ENCODE peak calls at places on chromosomes 3 and 15, in nine cellular contexts. One of them, this sample, is unnamed.

GRCh38 chr15:88036154-88036839 is 220.2 kb downstream of the NTRK3 start:
- DNase-seq in Peyer's patch: no peak
- DNase-seq in stimulated activated CD8-positive, alpha-beta memory T cell treated with anti-CD3 and anti-CD28 coated beads, Interleukin-2, amount 100 ng/mL, for 48 hours: no peak
- DNase-seq in ascending aorta: no peak
- DNase-seq in hypothalamus: no peak
- DNase-seq in gastrocnemius medialis: no peak
- DNase-seq in NCI-H345: no peak
- DNase-seq in nephron progenitor cell: no peak
- DNase-seq in neural crest cell: no peak
- DNase-seq in this sample: no peak

GRCh38 chr3:46971151-46971550 is 5.4 kb downstream of the CCDC12 start:
- DNase-seq in Peyer's patch: no peak
- DNase-seq in stimulated activated CD8-positive, alpha-beta memory T cell treated with anti-CD3 and anti-CD28 coated beads, Interleukin-2, amount 100 ng/mL, for 48 hours: no peak
- DNase-seq in ascending aorta: no peak
- DNase-seq in hypothalamus: no peak
- DNase-seq in gastrocnemius medialis: no peak
- DNase-seq in NCI-H345: no peak
- DNase-seq in nephron progenitor cell: no peak
- DNase-seq in neural crest cell: no peak
- DNase-seq in this sample: no peak

GRCh38 chr3:154642066-154642619 is 212.2 kb upstream of the GPR149 start:
- DNase-seq in Peyer's patch: no peak
- DNase-seq in stimulated activated CD8-positive, alpha-beta memory T cell treated with anti-CD3 and anti-CD28 coated beads, Interleukin-2, amount 100 ng/mL, for 48 hours: no peak
- DNase-seq in ascending aorta: no peak
- DNase-seq in hypothalamus: no peak
- DNase-seq in gastrocnemius medialis: no peak
- DNase-seq in NCI-H345: no peak
- DNase-seq in nephron progenitor cell: no peak
- DNase-seq in neural crest cell: no peak
- DNase-seq in this sample: no peak

GRCh38 chr15:100230784-100231183 is 111.0 kb downstream of the ADAMTS17 start:
- DNase-seq in Peyer's patch: no peak
- DNase-seq in stimulated activated CD8-positive, alpha-beta memory T cell treated with anti-CD3 and anti-CD28 coated beads, Interleukin-2, amount 100 ng/mL, for 48 hours: no peak
- DNase-seq in ascending aorta: no peak
- DNase-seq in hypothalamus: no peak
- DNase-seq in gastrocnemius medialis: no peak
- DNase-seq in NCI-H345: no peak
- DNase-seq in nephron progenitor cell: no peak
- DNase-seq in neural crest cell: no peak
- DNase-seq in this sample: no peak

GRCh38 chr3:112958749-112959560 is 15.9 kb downstream of the CD200R1 start:
- DNase-seq in Peyer's patch: no peak
- DNase-seq in stimulated activated CD8-positive, alpha-beta memory T cell treated with anti-CD3 and anti-CD28 coated beads, Interleukin-2, amount 100 ng/mL, for 48 hours: no peak
- DNase-seq in ascending aorta: no peak
- DNase-seq in hypothalamus: no peak
- DNase-seq in gastrocnemius medialis: no peak
- DNase-seq in NCI-H345: no peak
- DNase-seq in nephron progenitor cell: no peak
- DNase-seq in neural crest cell: no peak
- DNase-seq in this sample: no peak

GRCh38 chr3:159604151-159604581 is 384.5 kb upstream of the IL12A start:
- DNase-seq in Peyer's patch: no peak
- DNase-seq in stimulated activated CD8-positive, alpha-beta memory T cell treated with anti-CD3 and anti-CD28 coated beads, Interleukin-2, amount 100 ng/mL, for 48 hours: no peak
- DNase-seq in ascending aorta: no peak
- DNase-seq in hypothalamus: no peak
- DNase-seq in gastrocnemius medialis: no peak
- DNase-seq in NCI-H345: no peak
- DNase-seq in nephron progenitor cell: no peak
- DNase-seq in neural crest cell: no peak
- DNase-seq in this sample: no peak

GRCh38 chr3:43417133-43417532 is 130.8 kb downstream of the SNRK start:
- DNase-seq in Peyer's patch: no peak
- DNase-seq in stimulated activated CD8-positive, alpha-beta memory T cell treated with anti-CD3 and anti-CD28 coated beads, Interleukin-2, amount 100 ng/mL, for 48 hours: no peak
- DNase-seq in ascending aorta: no peak
- DNase-seq in hypothalamus: no peak
- DNase-seq in gastrocnemius medialis: no peak
- DNase-seq in NCI-H345: no peak
- DNase-seq in nephron progenitor cell: no peak
- DNase-seq in neural crest cell: no peak
- DNase-seq in this sample: no peak

GRCh38 chr3:136659253-136659652 is 92.9 kb downstream of the STAG1 start:
- DNase-seq in Peyer's patch: no peak
- DNase-seq in stimulated activated CD8-positive, alpha-beta memory T cell treated with anti-CD3 and anti-CD28 coated beads, Interleukin-2, amount 100 ng/mL, for 48 hours: no peak
- DNase-seq in ascending aorta: no peak
- DNase-seq in hypothalamus: peak
- DNase-seq in gastrocnemius medialis: no peak
- DNase-seq in NCI-H345: no peak
- DNase-seq in nephron progenitor cell: peak
- DNase-seq in neural crest cell: peak
- DNase-seq in this sample: no peak

GRCh38 chr3:171813897-171814460 is 3.7 kb upstream of the PLD1 start:
- DNase-seq in Peyer's patch: no peak
- DNase-seq in stimulated activated CD8-positive, alpha-beta memory T cell treated with anti-CD3 and anti-CD28 coated beads, Interleukin-2, amount 100 ng/mL, for 48 hours: no peak
- DNase-seq in ascending aorta: no peak
- DNase-seq in hypothalamus: no peak
- DNase-seq in gastrocnemius medialis: peak
- DNase-seq in NCI-H345: no peak
- DNase-seq in nephron progenitor cell: no peak
- DNase-seq in neural crest cell: no peak
- DNase-seq in this sample: no peak

GRCh38 chr3:32681811-32682210 is 3.2 kb upstream of the CNOT10 start:
- DNase-seq in Peyer's patch: no peak
- DNase-seq in stimulated activated CD8-positive, alpha-beta memory T cell treated with anti-CD3 and anti-CD28 coated beads, Interleukin-2, amount 100 ng/mL, for 48 hours: no peak
- DNase-seq in ascending aorta: no peak
- DNase-seq in hypothalamus: no peak
- DNase-seq in gastrocnemius medialis: no peak
- DNase-seq in NCI-H345: no peak
- DNase-seq in nephron progenitor cell: no peak
- DNase-seq in neural crest cell: no peak
- DNase-seq in this sample: no peak

GRCh38 chr3:99751649-99752048 is 66.0 kb upstream of the CMSS1 start:
- DNase-seq in Peyer's patch: no peak
- DNase-seq in stimulated activated CD8-positive, alpha-beta memory T cell treated with anti-CD3 and anti-CD28 coated beads, Interleukin-2, amount 100 ng/mL, for 48 hours: no peak
- DNase-seq in ascending aorta: no peak
- DNase-seq in hypothalamus: no peak
- DNase-seq in gastrocnemius medialis: no peak
- DNase-seq in NCI-H345: no peak
- DNase-seq in nephron progenitor cell: no peak
- DNase-seq in neural crest cell: no peak
- DNase-seq in this sample: no peak

GRCh38 chr3:143565943-143566342 is 282.3 kb downstream of the SLC9A9 start:
- DNase-seq in Peyer's patch: no peak
- DNase-seq in stimulated activated CD8-positive, alpha-beta memory T cell treated with anti-CD3 and anti-CD28 coated beads, Interleukin-2, amount 100 ng/mL, for 48 hours: no peak
- DNase-seq in ascending aorta: no peak
- DNase-seq in hypothalamus: no peak
- DNase-seq in gastrocnemius medialis: no peak
- DNase-seq in NCI-H345: peak
- DNase-seq in nephron progenitor cell: no peak
- DNase-seq in neural crest cell: no peak
- DNase-seq in this sample: no peak

GRCh38 chr3:197224034-197224444 is 74.4 kb downstream of the DLG1 start:
- DNase-seq in Peyer's patch: no peak
- DNase-seq in stimulated activated CD8-positive, alpha-beta memory T cell treated with anti-CD3 and anti-CD28 coated beads, Interleukin-2, amount 100 ng/mL, for 48 hours: no peak
- DNase-seq in ascending aorta: no peak
- DNase-seq in hypothalamus: no peak
- DNase-seq in gastrocnemius medialis: no peak
- DNase-seq in NCI-H345: peak
- DNase-seq in nephron progenitor cell: no peak
- DNase-seq in neural crest cell: no peak
- DNase-seq in this sample: peak

GRCh38 chr3:36546196-36546595 is 165.9 kb downstream of the STAC start:
- DNase-seq in Peyer's patch: no peak
- DNase-seq in stimulated activated CD8-positive, alpha-beta memory T cell treated with anti-CD3 and anti-CD28 coated beads, Interleukin-2, amount 100 ng/mL, for 48 hours: no peak
- DNase-seq in ascending aorta: no peak
- DNase-seq in hypothalamus: no peak
- DNase-seq in gastrocnemius medialis: no peak
- DNase-seq in NCI-H345: no peak
- DNase-seq in nephron progenitor cell: no peak
- DNase-seq in neural crest cell: no peak
- DNase-seq in this sample: no peak

GRCh38 chr3:179398574-179399249 is 51.2 kb downstream of the MFN1 start:
- DNase-seq in Peyer's patch: no peak
- DNase-seq in stimulated activated CD8-positive, alpha-beta memory T cell treated with anti-CD3 and anti-CD28 coated beads, Interleukin-2, amount 100 ng/mL, for 48 hours: no peak
- DNase-seq in ascending aorta: no peak
- DNase-seq in hypothalamus: no peak
- DNase-seq in gastrocnemius medialis: no peak
- DNase-seq in NCI-H345: no peak
- DNase-seq in nephron progenitor cell: no peak
- DNase-seq in neural crest cell: no peak
- DNase-seq in this sample: no peak

GRCh38 chr3:114496874-114497273 is 203.0 kb downstream of the TIGIT start:
- DNase-seq in Peyer's patch: no peak
- DNase-seq in stimulated activated CD8-positive, alpha-beta memory T cell treated with anti-CD3 and anti-CD28 coated beads, Interleukin-2, amount 100 ng/mL, for 48 hours: no peak
- DNase-seq in ascending aorta: no peak
- DNase-seq in hypothalamus: no peak
- DNase-seq in gastrocnemius medialis: no peak
- DNase-seq in NCI-H345: no peak
- DNase-seq in nephron progenitor cell: no peak
- DNase-seq in neural crest cell: no peak
- DNase-seq in this sample: no peak

GRCh38 chr3:164408356-164408755 is 669.9 kb downstream of the SI start:
- DNase-seq in Peyer's patch: no peak
- DNase-seq in stimulated activated CD8-positive, alpha-beta memory T cell treated with anti-CD3 and anti-CD28 coated beads, Interleukin-2, amount 100 ng/mL, for 48 hours: no peak
- DNase-seq in ascending aorta: no peak
- DNase-seq in hypothalamus: no peak
- DNase-seq in gastrocnemius medialis: no peak
- DNase-seq in NCI-H345: no peak
- DNase-seq in nephron progenitor cell: no peak
- DNase-seq in neural crest cell: no peak
- DNase-seq in this sample: no peak

GRCh38 chr3:42500909-42501308 is 1.5 kb upstream of the VIPR1 start:
- DNase-seq in Peyer's patch: no peak
- DNase-seq in stimulated activated CD8-positive, alpha-beta memory T cell treated with anti-CD3 and anti-CD28 coated beads, Interleukin-2, amount 100 ng/mL, for 48 hours: no peak
- DNase-seq in ascending aorta: no peak
- DNase-seq in hypothalamus: no peak
- DNase-seq in gastrocnemius medialis: no peak
- DNase-seq in NCI-H345: no peak
- DNase-seq in nephron progenitor cell: no peak
- DNase-seq in neural crest cell: no peak
- DNase-seq in this sample: no peak

GRCh38 chr15:74428442-74428787 is 5.3 kb downstream of the SEMA7A start:
- DNase-seq in Peyer's patch: peak
- DNase-seq in stimulated activated CD8-positive, alpha-beta memory T cell treated with anti-CD3 and anti-CD28 coated beads, Interleukin-2, amount 100 ng/mL, for 48 hours: no peak
- DNase-seq in ascending aorta: no peak
- DNase-seq in hypothalamus: no peak
- DNase-seq in gastrocnemius medialis: no peak
- DNase-seq in NCI-H345: no peak
- DNase-seq in nephron progenitor cell: no peak
- DNase-seq in neural crest cell: no peak
- DNase-seq in this sample: no peak

GRCh38 chr3:30473374-30474051 is 132.9 kb upstream of the TGFBR2 start:
- DNase-seq in Peyer's patch: peak
- DNase-seq in stimulated activated CD8-positive, alpha-beta memory T cell treated with anti-CD3 and anti-CD28 coated beads, Interleukin-2, amount 100 ng/mL, for 48 hours: no peak
- DNase-seq in ascending aorta: peak
- DNase-seq in hypothalamus: no peak
- DNase-seq in gastrocnemius medialis: peak
- DNase-seq in NCI-H345: no peak
- DNase-seq in nephron progenitor cell: no peak
- DNase-seq in neural crest cell: no peak
- DNase-seq in this sample: no peak

GRCh38 chr15:50916395-50916794 is 7.9 kb downstream of the AP4E1 start:
- DNase-seq in Peyer's patch: no peak
- DNase-seq in stimulated activated CD8-positive, alpha-beta memory T cell treated with anti-CD3 and anti-CD28 coated beads, Interleukin-2, amount 100 ng/mL, for 48 hours: no peak
- DNase-seq in ascending aorta: no peak
- DNase-seq in hypothalamus: no peak
- DNase-seq in gastrocnemius medialis: no peak
- DNase-seq in NCI-H345: no peak
- DNase-seq in nephron progenitor cell: no peak
- DNase-seq in neural crest cell: no peak
- DNase-seq in this sample: no peak

GRCh38 chr3:47910777-47911440 is 105.3 kb downstream of the MAP4 start:
- DNase-seq in Peyer's patch: no peak
- DNase-seq in stimulated activated CD8-positive, alpha-beta memory T cell treated with anti-CD3 and anti-CD28 coated beads, Interleukin-2, amount 100 ng/mL, for 48 hours: no peak
- DNase-seq in ascending aorta: no peak
- DNase-seq in hypothalamus: no peak
- DNase-seq in gastrocnemius medialis: peak
- DNase-seq in NCI-H345: no peak
- DNase-seq in nephron progenitor cell: no peak
- DNase-seq in neural crest cell: no peak
- DNase-seq in this sample: no peak

GRCh38 chr3:145519598-145520078 is 641.3 kb downstream of the PLOD2 start:
- DNase-seq in Peyer's patch: no peak
- DNase-seq in stimulated activated CD8-positive, alpha-beta memory T cell treated with anti-CD3 and anti-CD28 coated beads, Interleukin-2, amount 100 ng/mL, for 48 hours: no peak
- DNase-seq in ascending aorta: no peak
- DNase-seq in hypothalamus: no peak
- DNase-seq in gastrocnemius medialis: no peak
- DNase-seq in NCI-H345: peak
- DNase-seq in nephron progenitor cell: no peak
- DNase-seq in neural crest cell: no peak
- DNase-seq in this sample: peak

GRCh38 chr15:88382482-88382983 is 84.7 kb downstream of the MRPL46 start:
- DNase-seq in Peyer's patch: no peak
- DNase-seq in stimulated activated CD8-positive, alpha-beta memory T cell treated with anti-CD3 and anti-CD28 coated beads, Interleukin-2, amount 100 ng/mL, for 48 hours: no peak
- DNase-seq in ascending aorta: no peak
- DNase-seq in hypothalamus: no peak
- DNase-seq in gastrocnemius medialis: no peak
- DNase-seq in NCI-H345: no peak
- DNase-seq in nephron progenitor cell: no peak
- DNase-seq in neural crest cell: no peak
- DNase-seq in this sample: no peak

GRCh38 chr3:184677344-184678316 is 34.2 kb downstream of the MAGEF1 start:
- DNase-seq in Peyer's patch: no peak
- DNase-seq in stimulated activated CD8-positive, alpha-beta memory T cell treated with anti-CD3 and anti-CD28 coated beads, Interleukin-2, amount 100 ng/mL, for 48 hours: no peak
- DNase-seq in ascending aorta: no peak
- DNase-seq in hypothalamus: no peak
- DNase-seq in gastrocnemius medialis: no peak
- DNase-seq in NCI-H345: no peak
- DNase-seq in nephron progenitor cell: no peak
- DNase-seq in neural crest cell: no peak
- DNase-seq in this sample: no peak

GRCh38 chr15:22845289-22845900 is 6.9 kb downstream of the NIPA2 start:
- DNase-seq in Peyer's patch: no peak
- DNase-seq in stimulated activated CD8-positive, alpha-beta memory T cell treated with anti-CD3 and anti-CD28 coated beads, Interleukin-2, amount 100 ng/mL, for 48 hours: no peak
- DNase-seq in ascending aorta: no peak
- DNase-seq in hypothalamus: no peak
- DNase-seq in gastrocnemius medialis: peak
- DNase-seq in NCI-H345: no peak
- DNase-seq in nephron progenitor cell: peak
- DNase-seq in neural crest cell: no peak
- DNase-seq in this sample: no peak

This sample was measured in NCI-H526 treated with DMSO at 0.1 percent for 48 hours.